ENCODE peak calls at places on chromosome 22, in nine cellular contexts. V is choroid plexus epithelial cell; W is stimulated activated CD4-positive, alpha-beta T cell treated with anti-CD3 and anti-CD28 coated beads, Interleukin-2, amount 100 ng/mL, for 48 hours; X is EL; U is Kasumi-1; P is HEK293T; Y is NCI-H226; N is Right ventricle myocardium superior; I is posterior cingulate gyrus. J is an unnamed sample.

GRCh38 chr22:46043339-46043738 is 66.4 kb upstream of the WNT7B start:
- DNase-seq in V (no peak), W (no peak), X (no peak), U (no peak), P (no peak), Y (no peak), N (no peak), I (peak; percentile 35), J (no peak)

GRCh38 chr22:27913162-27913741 is 5.8 kb downstream of the PITPNB start:
- DNase-seq in V (peak; percentile 27), W (no peak), X (no peak), U (no peak), P (no peak), Y (no peak), N (no peak), I (no peak), J (peak; percentile 66)

GRCh38 chr22:30829901-30830550 is 135.4 kb downstream of the OSBP2 start:
- DNase-seq in V (peak; percentile 75), W (no peak), X (peak; percentile 99), U (no peak), P (no peak), Y (peak; percentile 84), N (no peak), I (no peak), J (no peak)

GRCh38 chr22:41912338-41913039 is 2.4 kb downstream of the SHISA8 start:
- DNase-seq in V (no peak), W (no peak), X (no peak), U (no peak), P (no peak), Y (no peak), N (no peak), I (no peak), J (no peak)

GRCh38 chr22:44407404-44408226 is 90.4 kb downstream of the RTL6 start:
- DNase-seq in V (no peak), W (no peak), X (no peak), U (no peak), P (no peak), Y (no peak), N (peak; percentile 50), I (peak; percentile 63), J (no peak)

GRCh38 chr22:35475545-35475944 is 65.1 kb upstream of the RASD2 start:
- DNase-seq in V (no peak), W (no peak), X (no peak), U (peak; percentile 20), P (no peak), Y (no peak), N (no peak), I (no peak), J (no peak)

GRCh38 chr22:49326558-49326957 is 501.1 kb downstream of the BRD1 start:
- DNase-seq in V (no peak), W (no peak), X (no peak), U (no peak), P (no peak), Y (no peak), N (no peak), I (peak; percentile 21), J (no peak)

GRCh38 chr22:39312410-39312809 is 7.0 kb downstream of the RPL3 start:
- DNase-seq in V (no peak), W (no peak), X (peak; percentile 43), U (no peak), P (no peak), Y (no peak), N (no peak), I (no peak), J (no peak)

GRCh38 chr22:31099841-31100761 is 7.3 kb downstream of the SELENOM start:
- DNase-seq in V (no peak), W (no peak), X (no peak), U (no peak), P (no peak), Y (no peak), N (no peak), I (peak; percentile 85), J (no peak)

GRCh38 chr22:24758164-24758799 is 16.2 kb downstream of the PIWIL3 start:
- DNase-seq in V (peak; percentile 75), W (peak; percentile 68), X (peak; percentile 59), U (peak; percentile 23), P (peak; percentile 54), Y (no peak), N (no peak), I (peak; percentile 85), J (peak; percentile 57)

GRCh38 chr22:20441631-20442484 is 4.2 kb upstream of the SCARF2 start:
- DNase-seq in V (peak; percentile 44), W (no peak), X (peak; percentile 48), U (no peak), P (no peak), Y (peak; percentile 27), N (no peak), I (peak; percentile 76), J (no peak)

GRCh38 chr22:29773233-29773632 is 6.1 kb downstream of the UQCR10 start:
- DNase-seq in V (peak; percentile 44), W (no peak), X (peak; percentile 62), U (no peak), P (no peak), Y (peak; percentile 47), N (no peak), I (no peak), J (no peak)

GRCh38 chr22:50035976-50036375 is 22.1 kb downstream of the TTLL8 start:
- DNase-seq in V (no peak), W (no peak), X (no peak), U (no peak), P (no peak), Y (no peak), N (peak; percentile 20), I (peak; percentile 77), J (peak; percentile 13)

GRCh38 chr22:27195104-27195503 is 537.7 kb downstream of the MIAT start:
- DNase-seq in V (no peak), W (no peak), X (no peak), U (no peak), P (no peak), Y (no peak), N (peak; percentile 78), I (peak; percentile 90), J (no peak)